ENCODE peak calls at places on chromosomes 2 and 18, in four cellular contexts. Q, L, E and I are unnamed samples. For H3K4me1 and H3K9me3, the result is how much of the 10 kb centered on the place peaks cover.

GRCh38 chr2:235848055-235848454 is 320.1 kb downstream of the GBX2 start:
- DNase-seq in L (no peak), E (no peak), Q (no peak), I (peak)

GRCh38 chr18:58727776-58728500 is 56.7 kb downstream of the MALT1 start:
- DNase-seq in E (no peak), L (no peak), Q (peak), I (no peak)

GRCh38 chr2:45494275-45494977 is 116.6 kb downstream of the SRBD1 start:
- DNase-seq in E (no peak), Q (peak), L (no peak), I (no peak)

GRCh38 chr2:216548901-216549321 is 50.3 kb downstream of the RPL37A start:
- DNase-seq in L (no peak), E (no peak), Q (no peak), I (no peak)

GRCh38 chr2:177908182-177908581 is 164.4 kb downstream of the PDE11A start:
- DNase-seq in E (no peak), L (no peak), Q (peak), I (peak)

GRCh38 chr2:16293398-16293797 is 353.0 kb downstream of the MYCN start:
- DNase-seq in L (no peak), Q (no peak), E (no peak), I (no peak)

GRCh38 chr18:3350566-3351527 is 88.9 kb downstream of the MYL12B start:
- DNase-seq in E (no peak), L (no peak), Q (peak), I (no peak)

GRCh38 chr2:206790311-206790935 is 25.0 kb downstream of the FASTKD2 start:
- DNase-seq in L (no peak), Q (peak), E (no peak), I (no peak)

GRCh38 chr18:35619468-35619867 is 37.9 kb downstream of the GALNT1 start:
- DNase-seq in L (no peak), E (no peak), Q (peak), I (no peak)

GRCh38 chr18:56986829-56987228 is 160.1 kb upstream of the BOD1L2 start:
- DNase-seq in L (no peak), E (no peak), Q (no peak), I (no peak)

GRCh38 chr2:71551631-71551915 is 98.2 kb downstream of the DYSF start:
- DNase-seq in E (no peak), Q (no peak), L (no peak), I (no peak)

GRCh38 chr18:38867680-38868079 is 1302.1 kb upstream of the CELF4 start:
- DNase-seq in E (no peak), Q (no peak), L (no peak), I (no peak)

GRCh38 chr18:22983175-22983574 is 50.0 kb downstream of the RBBP8 start:
- DNase-seq in Q (peak), E (no peak), L (no peak), I (no peak)

GRCh38 chr2:181072486-181072885 is 92.1 kb downstream of the UBE2E3 start:
- DNase-seq in Q (peak), L (no peak), E (no peak), I (no peak)

GRCh38 chr18:34114996-34115395 is 109.7 kb downstream of the NOL4 start:
- DNase-seq in L (no peak), Q (peak), E (no peak), I (peak)

GRCh38 chr2:213149332-213149875 is 2.0 kb downstream of the IKZF2 start:
- DNase-seq in L (no peak), Q (peak), E (no peak), I (no peak)

GRCh38 chr2:231884438-231885140 is 41.6 kb downstream of the NPPC start:
- DNase-seq in L (no peak), E (no peak), Q (no peak), I (no peak)

GRCh38 chr18:30622635-30623034 is 419.9 kb downstream of the DSC3 start:
- DNase-seq in L (no peak), E (no peak), Q (no peak), I (no peak)

GRCh38 chr18:47215554-47216138 is 35.8 kb downstream of the SKOR2 start:
- DNase-seq in Q (peak), E (no peak), L (no peak), I (peak)

GRCh38 chr2:68196120-68196716 is 38.5 kb downstream of the PNO1 start:
- DNase-seq in E (no peak), L (no peak), Q (peak), I (no peak)
- H3K4me1 ChIP-seq in E (under half), L (half or more), Q (under half), I (under half)

DNA sequence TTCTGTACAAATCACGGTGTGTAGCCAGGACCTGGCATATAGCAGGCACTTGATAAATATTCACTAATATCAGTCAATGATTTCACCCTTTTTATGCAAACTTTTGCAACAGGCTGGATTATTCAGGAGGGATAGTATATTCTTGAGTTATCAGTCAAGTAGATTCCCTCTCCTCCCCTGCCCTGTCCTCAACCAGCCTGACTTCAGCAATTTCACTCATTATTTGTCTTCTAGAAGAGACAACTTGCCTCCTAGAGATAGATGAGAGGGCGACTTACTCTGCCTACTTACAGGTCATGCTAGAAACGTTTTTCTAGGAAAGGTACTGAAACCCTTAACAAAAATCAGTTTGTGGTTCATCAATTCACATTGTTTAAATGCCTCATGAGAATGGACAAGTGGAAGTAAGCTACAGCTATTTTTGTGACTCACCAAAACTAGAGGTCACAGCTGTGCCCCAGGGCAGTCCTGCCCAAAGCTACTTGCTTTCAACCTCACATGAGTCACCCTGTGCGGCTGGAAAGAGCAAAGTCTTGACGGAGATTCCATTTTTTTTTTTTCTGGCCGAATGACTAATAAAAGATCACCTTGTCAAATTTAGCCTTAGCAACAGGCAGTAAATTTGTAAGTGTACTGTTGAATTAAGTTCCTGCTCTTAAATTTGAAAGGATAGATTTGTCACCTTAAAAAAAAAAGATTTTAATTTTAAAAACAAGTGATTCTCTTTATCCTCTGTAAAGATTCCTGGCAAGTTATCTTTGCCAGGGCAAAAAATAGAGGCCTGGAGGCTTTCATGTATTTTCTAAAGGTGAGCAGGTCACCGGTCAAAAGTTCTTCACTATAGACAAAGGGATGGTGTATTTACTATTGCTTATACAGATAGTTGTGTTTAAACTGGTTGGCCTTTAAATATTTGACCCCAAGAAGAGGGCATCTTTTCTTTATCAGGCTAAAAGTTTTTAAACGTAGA is 109.0 kb upstream of the SLC35G4 start:
- DNase-seq in E (no peak), Q (peak), L (no peak), I (no peak)
- H3K9me3 ChIP-seq in E (under half), Q (under half), L (under half), I (under half)

DNA sequence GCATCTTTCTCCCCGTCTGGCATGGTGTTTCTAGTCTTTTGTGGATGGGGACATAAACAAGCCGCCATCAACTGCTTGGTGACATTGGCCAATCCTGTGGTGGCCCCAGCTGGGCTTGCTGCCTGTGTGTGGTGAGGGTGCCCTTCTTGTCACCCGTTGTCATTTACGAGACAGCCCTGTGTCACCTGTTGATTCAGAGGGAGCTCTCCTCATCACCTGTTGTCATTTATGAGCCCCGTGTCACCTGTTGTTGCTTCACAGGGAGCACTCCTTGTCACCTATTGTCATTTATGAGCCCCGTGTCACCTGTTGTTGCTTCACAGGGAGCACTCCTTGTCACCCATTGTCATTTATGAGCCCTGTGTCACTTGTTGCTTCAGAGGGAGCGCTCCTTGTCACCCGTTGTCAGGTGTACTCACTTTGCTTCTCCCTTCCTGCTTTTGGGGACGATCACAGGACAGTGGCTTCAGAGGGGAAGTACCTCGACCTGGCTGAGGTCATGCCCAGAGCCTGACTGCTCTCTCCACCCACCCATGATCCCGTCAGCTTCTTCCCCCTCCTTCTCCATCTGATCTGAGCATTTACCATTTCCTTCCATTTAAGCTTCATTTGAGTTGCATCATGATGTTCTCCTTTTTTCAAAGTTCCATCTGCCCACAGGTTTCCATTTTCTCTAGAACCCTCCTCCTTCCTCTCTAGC is 29.1 kb downstream of the HPCAL1 start:
- DNase-seq in L (no peak), Q (no peak), E (no peak), I (no peak)
- H3K4me1 ChIP-seq in L (half or more), Q (under half), E (under half), I (under half)

DNA sequence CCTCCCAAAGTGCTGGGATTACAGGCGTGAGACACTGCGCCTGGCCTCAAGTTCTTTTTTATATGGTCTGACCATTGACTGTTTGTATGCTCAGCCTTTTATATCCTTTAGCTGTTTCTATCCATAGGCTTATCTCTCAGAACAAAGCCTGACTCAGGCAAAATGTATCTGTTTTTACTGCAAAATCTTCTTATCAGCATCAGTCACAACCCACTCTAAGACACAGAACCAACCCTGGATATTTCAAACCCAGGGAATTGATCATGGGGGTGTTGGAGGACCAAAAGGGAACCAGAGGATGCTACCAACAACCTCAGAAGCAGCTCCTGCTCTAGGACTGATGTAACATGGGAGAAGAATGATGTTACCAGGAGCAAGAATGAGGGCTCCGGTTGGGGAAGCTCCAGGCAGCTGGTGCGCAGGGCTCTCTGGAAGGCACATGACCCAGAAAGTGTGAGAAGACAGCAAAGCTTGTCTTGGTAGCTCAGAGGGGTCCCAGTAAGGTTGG is 75.3 kb upstream of the NCK2 start:
- DNase-seq in Q (no peak), E (no peak), L (no peak), I (no peak)
- H3K9me3 ChIP-seq in Q (under half), E (under half), L (under half), I (under half)

DNA sequence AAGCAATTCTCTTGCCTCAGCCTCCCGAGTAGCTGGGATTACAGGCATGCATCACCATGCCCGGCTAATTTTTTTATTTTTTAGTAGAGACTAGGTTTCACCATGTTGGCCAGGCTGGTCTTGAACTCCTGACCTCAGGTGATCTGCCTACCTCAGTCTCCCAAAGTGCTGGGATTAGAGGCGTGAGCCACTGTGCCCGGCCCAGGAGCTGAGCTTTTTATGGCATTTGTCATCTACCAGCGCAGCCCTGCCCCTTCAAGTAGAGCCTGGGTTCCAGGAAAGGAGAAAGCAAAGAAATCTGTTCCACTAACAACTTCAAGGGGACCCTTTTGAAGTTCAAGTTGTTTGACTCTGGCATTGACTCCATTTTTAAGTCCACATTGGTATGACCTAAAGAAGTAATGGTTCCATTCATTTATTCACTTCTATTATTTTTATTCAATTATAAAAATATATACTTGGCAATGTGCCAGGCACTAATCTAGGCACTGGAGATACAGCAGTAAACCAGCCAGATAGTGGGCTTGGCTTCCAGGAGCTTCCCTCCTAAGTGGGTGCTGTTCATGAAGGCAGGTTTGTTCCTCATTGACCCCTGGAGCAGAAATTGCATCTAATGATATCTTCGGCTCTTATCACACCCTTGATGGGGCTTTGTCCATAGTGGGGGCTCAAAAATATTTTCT is 8.0 kb upstream of the SFTPB start:
- DNase-seq in E (no peak), Q (no peak), L (no peak), I (no peak)
- H3K4me1 ChIP-seq in E (under half), Q (under half), L (under half), I (under half)

DNA sequence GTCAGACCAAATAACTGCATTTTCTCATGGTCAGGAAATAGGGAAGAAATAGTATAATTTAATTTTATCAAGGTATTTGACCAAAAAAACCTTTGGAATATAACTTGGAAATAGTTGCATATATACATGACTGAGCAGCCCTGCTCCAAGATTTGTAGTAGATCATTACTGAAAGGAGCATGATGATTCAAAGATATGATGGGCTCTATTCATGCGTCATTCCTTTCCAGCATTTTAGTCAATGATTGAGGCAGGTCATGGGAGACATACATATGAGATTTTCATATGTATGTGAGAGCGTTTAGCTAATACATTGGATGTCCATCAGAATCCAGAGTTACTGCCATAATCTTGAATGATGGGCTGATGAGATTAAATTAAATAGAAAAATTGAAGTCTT is 74.5 kb downstream of the CAB39 start:
- DNase-seq in Q (no peak), E (no peak), L (no peak), I (no peak)
- H3K9me3 ChIP-seq in Q (under half), E (under half), L (under half), I (half or more)

GRCh38 chr2:121359937-121360565 is 75.0 kb upstream of the TFCP2L1 start:
- DNase-seq in E (no peak), Q (no peak), L (no peak), I (no peak)

GRCh38 chr2:121360566-121361300 is 75.7 kb upstream of the TFCP2L1 start:
- DNase-seq in L (peak), E (no peak), Q (peak), I (no peak)

GRCh38 chr2:121356058-121356640 is 71.1 kb upstream of the TFCP2L1 start:
- DNase-seq in L (peak), E (no peak), Q (peak), I (peak)

GRCh38 chr2:121359170-121359569 is 74.2 kb upstream of the TFCP2L1 start:
- DNase-seq in E (no peak), L (no peak), Q (no peak), I (no peak)

GRCh38 chr2:121358291-121358690 is 73.3 kb upstream of the TFCP2L1 start:
- DNase-seq in L (no peak), E (no peak), Q (no peak), I (no peak)
- H3K4me1 ChIP-seq in L (half or more), E (under half), Q (under half), I (under half)